ENCODE peak calls at places on chromosomes 1 and 21, in nine cellular contexts. Q is amniotic stem cell; C is hepatocyte; F is CD4-positive, CD25-positive, alpha-beta regulatory T cell; D is EL; U is Peyer's patch; M is nephron progenitor cell; T is activated gamma-delta T cell treated with anti-CD3 and anti-CD28 coated beads, Interleukin-2, amount 50 U/mL, for 16 hours; Z is iPS DF 19.7. J is an unnamed sample.

GRCh38 chr21:21137986-21138385 is 139.8 kb downstream of the NCAM2 start:
- DNase-seq in Q (no peak), C (no peak), F (no peak), D (peak), U (no peak), M (no peak), T (no peak), Z (no peak), J (no peak)

GRCh38 chr1:212167098-212167497 is 118.1 kb upstream of the PPP2R5A start:
- DNase-seq in Q (no peak), C (no peak), F (no peak), D (peak), U (no peak), M (no peak), T (no peak), Z (no peak), J (no peak)

GRCh38 chr1:53278294-53278693 is 40.0 kb upstream of the MAGOH start:
- DNase-seq in Q (no peak), C (peak), F (peak), D (peak), U (peak), M (peak), T (peak), Z (no peak), J (no peak)

GRCh38 chr1:57249511-57249910 is 174.3 kb downstream of the DAB1 start:
- DNase-seq in Q (no peak), C (no peak), F (no peak), D (no peak), U (no peak), M (no peak), T (no peak), Z (no peak), J (no peak)

GRCh38 chr1:13556224-13556764 is 27.3 kb upstream of the PDPN start:
- DNase-seq in Q (no peak), C (no peak), F (no peak), D (no peak), U (no peak), M (no peak), T (no peak), Z (no peak), J (no peak)

GRCh38 chr1:156767879-156768608 is 709 bp downstream of the PRCC start:
- DNase-seq in Q (no peak), C (peak), F (peak), D (peak), U (no peak), M (no peak), T (no peak), Z (no peak), J (peak)

GRCh38 chr21:34705032-34705431 is 36.2 kb downstream of the CLIC6 start:
- DNase-seq in Q (no peak), C (no peak), F (no peak), D (no peak), U (no peak), M (no peak), T (no peak), Z (no peak), J (no peak)

GRCh38 chr1:103459385-103459784 is 66.1 kb upstream of the RNPC3 start:
- DNase-seq in Q (no peak), C (no peak), F (no peak), D (peak), U (no peak), M (no peak), T (no peak), Z (no peak), J (peak)

GRCh38 chr1:196317535-196318522 is 290.4 kb downstream of the KCNT2 start:
- DNase-seq in Q (no peak), C (peak), F (no peak), D (peak), U (no peak), M (peak), T (no peak), Z (no peak), J (no peak)

GRCh38 chr1:112840631-112841624 is 115.1 kb downstream of the SLC16A1 start:
- DNase-seq in Q (no peak), C (no peak), F (no peak), D (no peak), U (no peak), M (no peak), T (no peak), Z (no peak), J (peak)

GRCh38 chr21:35222021-35222420 is 172.9 kb upstream of the RUNX1 start:
- DNase-seq in Q (no peak), C (no peak), F (no peak), D (no peak), U (no peak), M (no peak), T (no peak), Z (no peak), J (no peak)

GRCh38 chr1:96360036-96360795 is 361.4 kb upstream of the PTBP2 start:
- DNase-seq in Q (no peak), C (no peak), F (no peak), D (peak), U (no peak), M (no peak), T (no peak), Z (no peak), J (no peak)

GRCh38 chr1:57272150-57272549 is 151.7 kb downstream of the DAB1 start:
- DNase-seq in Q (no peak), C (no peak), F (no peak), D (no peak), U (no peak), M (no peak), T (no peak), Z (no peak), J (no peak)

GRCh38 chr1:13623021-13623637 is 39.5 kb downstream of the PDPN start:
- DNase-seq in Q (no peak), C (no peak), F (no peak), D (no peak), U (no peak), M (no peak), T (no peak), Z (no peak), J (no peak)

GRCh38 chr1:6163191-6163972 is 16.7 kb downstream of the CHD5 start:
- DNase-seq in Q (no peak), C (no peak), F (no peak), D (no peak), U (no peak), M (no peak), T (no peak), Z (no peak), J (peak)

GRCh38 chr21:44930543-44930981 is 9.3 kb upstream of the SLX9 start:
- DNase-seq in Q (no peak), C (no peak), F (peak), D (no peak), U (no peak), M (no peak), T (peak), Z (no peak), J (no peak)

GRCh38 chr1:16167331-16168143 is 11.7 kb upstream of the EPHA2 start:
- DNase-seq in Q (no peak), C (peak), F (peak), D (peak), U (peak), M (peak), T (peak), Z (no peak), J (peak)

GRCh38 chr1:19344831-19345230 is 32.7 kb downstream of the SLC66A1 start:
- DNase-seq in Q (no peak), C (no peak), F (no peak), D (no peak), U (no peak), M (no peak), T (no peak), Z (no peak), J (no peak)

GRCh38 chr21:46189959-46190490 is 5.8 kb upstream of the SPATC1L start:
- DNase-seq in Q (no peak), C (peak), F (no peak), D (no peak), U (no peak), M (no peak), T (no peak), Z (no peak), J (no peak)

GRCh38 chr1:248686815-248687214 is 15.8 kb downstream of the OR14I1 start:
- DNase-seq in Q (no peak), C (no peak), F (no peak), D (no peak), U (no peak), M (no peak), T (no peak), Z (no peak), J (no peak)

GRCh38 chr1:68103006-68103545 is 52.6 kb upstream of the DIRAS3 start:
- DNase-seq in Q (no peak), C (no peak), F (no peak), D (no peak), U (no peak), M (no peak), T (no peak), Z (no peak), J (no peak)

GRCh38 chr1:25917996-25918395 is 11.8 kb upstream of the STMN1 start:
- DNase-seq in Q (no peak), C (no peak), F (no peak), D (no peak), U (no peak), M (no peak), T (no peak), Z (no peak), J (no peak)

GRCh38 chr1:165863346-165863745 is 35.9 kb downstream of the UCK2 start:
- DNase-seq in Q (no peak), C (no peak), F (no peak), D (no peak), U (no peak), M (no peak), T (no peak), Z (no peak), J (no peak)

GRCh38 chr1:48767957-48768510 is 8.7 kb downstream of the BEND5 start:
- DNase-seq in Q (no peak), C (no peak), F (no peak), D (no peak), U (no peak), M (no peak), T (no peak), Z (no peak), J (no peak)

GRCh38 chr1:3359346-3360157 is 94.9 kb upstream of the ARHGEF16 start:
- DNase-seq in Q (no peak), C (no peak), F (no peak), D (no peak), U (peak), M (no peak), T (no peak), Z (no peak), J (no peak)

GRCh38 chr1:225447649-225448048 is 19.8 kb upstream of the LBR start:
- DNase-seq in Q (no peak), C (no peak), F (no peak), D (no peak), U (no peak), M (no peak), T (no peak), Z (no peak), J (no peak)

GRCh38 chr1:223712856-223713494 is 636 bp downstream of the CAPN2 start:
- DNase-seq in Q (no peak), C (no peak), F (peak), D (peak), U (peak), M (peak), T (no peak), Z (no peak), J (no peak)

GRCh38 chr1:112297536-112297935 is 98.5 kb upstream of the CTTNBP2NL start:
- DNase-seq in Q (no peak), C (no peak), F (no peak), D (peak), U (no peak), M (no peak), T (no peak), Z (no peak), J (no peak)

GRCh38 chr1:96509944-96510343 is 211.6 kb upstream of the PTBP2 start:
- DNase-seq in Q (no peak), C (no peak), F (no peak), D (no peak), U (no peak), M (no peak), T (no peak), Z (no peak), J (no peak)

GRCh38 chr1:228004331-228004871 is 2.4 kb upstream of the WNT3A start:
- DNase-seq in Q (no peak), C (peak), F (no peak), D (peak), U (peak), M (no peak), T (no peak), Z (peak), J (no peak)